ENCODE peak calls at places on chromosomes 12 and 14, in four cellular contexts. Z is right lobe of liver, H is GM23338, C is adrenal gland. L is an unnamed sample. For H3K4me1, the result is how much of the 10 kb centered on the place peaks cover.

GRCh38 chr14:37257651-37258050 is 59.9 kb downstream of the MIPOL1 start:
- DNase-seq in H (peak), C (no peak), Z (no peak), L (no peak)

GRCh38 chr12:91984571-91984970 is 161.1 kb downstream of the BTG1 start:
- DNase-seq in C (no peak), H (no peak), Z (no peak), L (no peak)

GRCh38 chr12:48197549-48197966 is 5.5 kb downstream of the OR10AD1 start:
- DNase-seq in C (no peak), H (peak), Z (no peak), L (no peak)

GRCh38 chr12:90899456-90900182 is 55.4 kb downstream of the CCER1 start:
- DNase-seq in C (no peak), H (no peak), Z (no peak), L (no peak)

GRCh38 chr14:44700184-44700583 is 193.1 kb upstream of the FSCB start:
- DNase-seq in C (no peak), Z (no peak), H (no peak), L (no peak)

GRCh38 chr12:122999196-122999946 is 18.9 kb downstream of the ARL6IP4 start:
- DNase-seq in H (no peak), Z (no peak), C (no peak), L (no peak)

GRCh38 chr12:39372929-39373328 is 70.0 kb downstream of the KIF21A start:
- DNase-seq in H (no peak), Z (no peak), C (no peak), L (no peak)

GRCh38 chr14:99507860-99508640 is 26.8 kb downstream of the CCNK start:
- DNase-seq in Z (no peak), H (no peak), C (no peak), L (no peak)

GRCh38 chr12:9881246-9881645 is at the start of gene KLRF2:
- DNase-seq in Z (no peak), H (no peak), C (no peak), L (no peak)

GRCh38 chr14:47678993-47679392 is 3.6 kb upstream of the MDGA2 start:
- DNase-seq in H (peak), Z (no peak), C (no peak), L (no peak)
- TF ChIP-seq CTCF in H (peak), Z (no peak), C (no peak), L (no peak)

GRCh38 chr12:53193040-53193439 is 12.3 kb upstream of the CSAD start:
- DNase-seq in Z (no peak), C (no peak), H (no peak), L (no peak)
- H3K27ac ChIP-seq in Z (no peak), C (no peak), H (no peak), L (no peak)

GRCh38 chr12:27276275-27276674 is 32.2 kb downstream of the STK38L start:
- DNase-seq in C (no peak), H (peak), Z (no peak), L (no peak)

GRCh38 chr12:27274706-27275105 is 30.6 kb downstream of the STK38L start:
- DNase-seq in C (no peak), H (no peak), Z (no peak), L (no peak)

GRCh38 chr12:27270148-27270547 is 26.1 kb downstream of the STK38L start:
- DNase-seq in C (no peak), H (no peak), Z (no peak), L (no peak)

GRCh38 chr12:27273114-27273513 is 29.0 kb downstream of the STK38L start:
- DNase-seq in Z (no peak), H (no peak), C (no peak), L (no peak)

GRCh38 chr12:27272375-27273028 is 28.4 kb downstream of the STK38L start:
- DNase-seq in H (no peak), C (no peak), Z (no peak), L (no peak)
- H3K4me1 ChIP-seq in H (under half), C (under half), Z (under half), L (under half)

DNA sequence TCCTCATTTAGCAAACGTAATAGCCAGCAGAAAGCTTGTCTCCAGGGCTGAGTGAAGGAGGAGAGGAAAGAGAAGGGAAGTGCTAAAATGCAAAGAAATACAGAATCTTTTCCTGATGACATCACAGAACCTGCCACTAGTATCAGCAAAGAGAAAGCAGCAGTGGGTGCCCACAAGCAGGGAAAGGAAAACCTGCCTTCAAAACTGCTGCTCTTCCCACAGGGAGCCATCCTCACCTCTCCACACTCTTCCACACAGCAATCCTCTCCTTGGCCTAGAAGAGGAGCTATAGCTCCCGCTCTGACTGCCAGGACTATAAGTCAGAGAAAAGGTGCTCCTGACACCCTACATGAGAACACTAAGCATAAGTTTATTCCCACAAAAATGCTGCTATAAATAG is 11.3 kb downstream of the MED13L start:
- DNase-seq in H (peak), C (no peak), Z (no peak), L (no peak)
- TF ChIP-seq CTCF in H (peak), C (no peak), Z (no peak), L (no peak)

DNA sequence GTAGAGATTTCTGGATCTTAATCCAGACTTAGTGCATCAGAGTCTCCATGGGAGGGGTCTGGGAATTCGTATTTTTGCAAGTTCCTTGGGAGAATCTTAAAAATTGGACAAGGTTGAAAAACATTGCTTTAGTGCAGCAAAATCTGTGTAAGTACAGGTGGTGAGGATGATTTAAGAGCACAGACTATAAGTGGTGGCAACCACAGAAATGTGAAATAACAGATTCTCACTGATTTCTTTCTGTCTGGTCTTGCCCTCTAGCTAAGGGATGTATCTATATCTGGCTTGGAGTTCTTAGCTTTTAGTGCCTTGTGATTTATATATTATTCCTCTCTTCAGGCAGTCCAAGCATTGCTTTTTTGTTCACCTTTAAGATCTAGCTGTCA is 116.2 kb downstream of the DIP2B start:
- DNase-seq in C (no peak), Z (no peak), H (no peak), L (no peak)
- H3K27ac ChIP-seq in C (no peak), Z (no peak), H (peak), L (no peak)

DNA sequence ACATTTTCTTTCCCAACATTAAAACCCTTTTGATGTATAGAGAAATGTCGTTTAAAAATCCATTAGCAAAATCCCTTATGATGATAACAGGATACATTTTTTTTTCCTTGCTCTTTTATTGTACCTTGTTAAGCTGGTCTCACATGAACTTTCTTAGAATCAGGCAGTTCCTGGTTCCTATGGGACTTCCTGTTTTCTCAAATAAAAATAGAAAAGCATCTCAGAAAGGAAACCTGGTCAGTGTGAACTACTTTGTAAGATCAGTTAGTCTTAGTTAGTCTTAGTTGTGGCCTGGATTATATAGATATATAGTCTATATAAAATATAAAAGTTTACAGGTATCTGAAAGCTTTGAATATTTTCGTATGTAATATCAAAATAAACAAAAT is 40.3 kb downstream of the LEMD3 start:
- DNase-seq in C (no peak), H (no peak), Z (no peak), L (no peak)
- H3K4me1 ChIP-seq in C (under half), H (under half), Z (under half), L (under half)

GRCh38 chr14:49687942-49688700 is at the start of gene POLE2:
- DNase-seq in H (peak), C (peak), Z (peak), L (peak)
- TF ChIP-seq CTCF in H (no peak), C (no peak), Z (no peak), L (no peak)

GRCh38 chr12:7905071-7905470 is 30.9 kb downstream of the SLC2A3 start:
- DNase-seq in Z (no peak), C (no peak), H (no peak), L (no peak)

DNA sequence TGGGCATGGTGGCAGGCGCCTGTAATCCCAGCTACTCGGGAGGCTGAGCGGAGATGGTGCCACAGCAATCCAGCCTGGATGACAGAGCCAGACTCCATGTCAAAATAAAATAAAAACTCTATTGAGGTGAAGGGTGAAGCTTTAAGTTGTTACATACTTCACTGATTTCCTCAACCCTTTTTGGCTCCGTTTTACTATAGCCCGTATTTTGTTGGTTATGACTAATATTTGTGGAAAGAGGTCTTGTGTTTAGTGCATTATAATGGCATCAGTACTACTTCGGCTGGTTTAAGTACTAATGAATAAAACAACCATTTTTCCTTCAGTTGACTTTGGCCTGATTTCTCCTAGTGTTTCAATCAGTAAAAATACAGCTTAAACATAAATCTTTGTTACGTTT is 27.0 kb upstream of the SLC2A14 start:
- DNase-seq in Z (no peak), C (no peak), H (no peak), L (no peak)
- H3K27ac ChIP-seq in Z (no peak), C (no peak), H (no peak), L (no peak)

L was measured in gastrocnemius medialis.